ENCODE peak calls at places on chromosomes 12 and 14, in five cellular contexts. B is IMR-90, A is A549, X is GM12878, Q is K562. L is an unnamed sample.

GRCh38 chr14:69612014-69612758 is 790 bp downstream of the SUSD6 start:
- DNase-seq in B (peak), A (peak), X (no peak), Q (peak), L (no peak)

GRCh38 chr12:118302053-118302452 is 70.7 kb downstream of the TAOK3 start:
- DNase-seq in B (peak), A (no peak), X (no peak), Q (no peak), L (no peak)

GRCh38 chr14:36723551-36723950 is 61.9 kb downstream of the PAX9 start:
- DNase-seq in B (no peak), A (no peak), X (no peak), Q (no peak), L (no peak)

GRCh38 chr14:60720391-60720790 is 3.8 kb downstream of the SIX4 start:
- DNase-seq in B (peak), A (no peak), X (no peak), Q (no peak), L (no peak)

GRCh38 chr12:100675432-100675831 is 101.9 kb downstream of the GAS2L3 start:
- DNase-seq in B (peak), A (no peak), X (no peak), Q (peak), L (no peak)

GRCh38 chr12:42701079-42701478 is 111.5 kb upstream of the PRICKLE1 start:
- DNase-seq in B (no peak), A (no peak), X (no peak), Q (no peak), L (no peak)

GRCh38 chr14:34012369-34012768 is 61.5 kb upstream of the EGLN3 start:
- DNase-seq in B (no peak), A (no peak), X (no peak), Q (no peak), L (no peak)

GRCh38 chr14:102058146-102058545 is 28.7 kb downstream of the HSP90AA1 start:
- DNase-seq in B (no peak), A (no peak), X (no peak), Q (no peak), L (no peak)

GRCh38 chr14:56002316-56002715 is 115.9 kb upstream of the PELI2 start:
- DNase-seq in B (peak), A (no peak), X (no peak), Q (no peak), L (no peak)

GRCh38 chr12:92216092-92216491 is 70.4 kb upstream of the BTG1 start:
- DNase-seq in B (no peak), A (no peak), X (no peak), Q (no peak), L (no peak)

GRCh38 chr12:6840428-6841138 is at the start of gene GNB3:
- DNase-seq in B (no peak), A (no peak), X (no peak), Q (peak), L (no peak)

GRCh38 chr12:40016960-40017359 is 88.9 kb downstream of the SLC2A13 start:
- DNase-seq in B (peak), A (peak), X (no peak), Q (peak), L (no peak)

GRCh38 chr12:130818381-130819247 is 20.4 kb downstream of the STX2 start:
- DNase-seq in B (no peak), A (peak), X (peak), Q (no peak), L (no peak)

GRCh38 chr14:38065101-38065762 is 142.5 kb upstream of the SSTR1 start:
- DNase-seq in B (no peak), A (no peak), X (no peak), Q (no peak), L (no peak)
- TF ChIP-seq SMC3 in B (no peak), A (no peak), X (no peak), Q (no peak), L (no peak)

GRCh38 chr12:105013892-105014291 is 27.8 kb downstream of the NOPCHAP1 start:
- DNase-seq in B (peak), A (no peak), X (no peak), Q (no peak), L (no peak)
- TF ChIP-seq BHLHE40 in B (no peak), A (no peak), X (no peak), Q (no peak), L (no peak)

DNA sequence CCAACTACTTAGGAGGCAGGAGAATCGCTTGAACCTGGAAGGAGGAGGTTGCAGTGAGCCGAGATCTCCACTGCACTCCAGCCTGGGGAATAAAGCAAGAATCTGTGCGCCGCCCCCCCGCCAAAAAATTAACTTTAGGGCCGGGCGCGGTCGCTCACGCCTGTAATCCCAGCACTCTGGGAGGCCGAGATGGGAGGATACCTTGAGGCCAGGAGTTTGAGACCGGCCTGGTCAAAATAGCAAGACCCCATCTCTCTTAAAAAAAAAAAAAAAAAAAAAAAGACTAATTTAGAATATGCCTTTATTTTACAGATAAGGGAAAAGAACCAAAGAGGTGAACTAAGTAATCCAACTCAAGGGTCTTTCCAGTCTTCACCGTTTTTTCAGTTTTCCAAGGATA is 1.2 kb downstream of the KANSL2 start:
- DNase-seq in B (no peak), A (no peak), X (no peak), Q (peak), L (no peak)
- TF ChIP-seq SMC3 in B (no peak), A (no peak), X (no peak), Q (no peak), L (no peak)

GRCh38 chr12:126944684-126945083 is 1322.3 kb upstream of the TMEM132C start:
- DNase-seq in B (no peak), A (no peak), X (no peak), Q (no peak), L (no peak)
- TF ChIP-seq BHLHE40 in B (no peak), A (no peak), X (no peak), Q (no peak), L (no peak)

GRCh38 chr12:103858953-103859601 is 18.0 kb upstream of the NT5DC3 start:
- DNase-seq in B (peak), A (peak), X (no peak), Q (peak), L (peak)
- TF ChIP-seq SMC3 in B (no peak), A (no peak), X (no peak), Q (no peak), L (no peak)

DNA sequence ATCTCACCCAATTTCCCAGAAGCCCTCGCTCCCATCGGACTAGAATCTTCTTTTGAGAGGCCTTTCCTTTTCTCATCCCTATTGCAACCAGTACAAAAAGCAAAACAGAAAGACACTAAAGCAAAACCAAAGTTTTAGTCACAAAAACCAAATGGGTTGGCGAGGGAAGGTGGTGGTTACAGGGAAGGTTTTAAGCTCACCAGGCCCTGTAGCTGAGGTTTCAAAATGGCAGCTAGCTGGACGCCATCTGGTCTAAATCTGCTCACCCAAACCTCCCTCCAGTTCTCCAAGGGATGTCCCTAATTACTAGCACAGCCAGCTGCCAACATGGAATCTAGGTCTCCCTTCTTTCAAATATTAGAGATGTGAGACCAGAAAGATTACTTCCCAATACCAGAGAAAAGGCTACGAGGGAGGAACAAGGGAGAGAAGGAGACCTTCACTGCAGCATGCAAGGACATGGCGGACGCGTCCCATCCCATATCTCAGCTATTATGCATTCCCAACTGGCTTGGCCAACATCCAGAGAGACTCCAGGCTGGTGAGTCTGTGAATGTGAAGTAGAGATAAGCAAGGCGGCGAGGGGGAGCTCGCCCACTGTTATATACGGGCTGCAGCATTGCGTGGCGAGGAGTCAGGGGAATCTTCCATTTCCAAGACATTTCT is 70.8 kb downstream of the DPF3 start:
- DNase-seq in B (no peak), A (no peak), X (no peak), Q (peak), L (no peak)
- TF ChIP-seq BHLHE40 in B (no peak), A (no peak), X (no peak), Q (peak), L (no peak)

DNA sequence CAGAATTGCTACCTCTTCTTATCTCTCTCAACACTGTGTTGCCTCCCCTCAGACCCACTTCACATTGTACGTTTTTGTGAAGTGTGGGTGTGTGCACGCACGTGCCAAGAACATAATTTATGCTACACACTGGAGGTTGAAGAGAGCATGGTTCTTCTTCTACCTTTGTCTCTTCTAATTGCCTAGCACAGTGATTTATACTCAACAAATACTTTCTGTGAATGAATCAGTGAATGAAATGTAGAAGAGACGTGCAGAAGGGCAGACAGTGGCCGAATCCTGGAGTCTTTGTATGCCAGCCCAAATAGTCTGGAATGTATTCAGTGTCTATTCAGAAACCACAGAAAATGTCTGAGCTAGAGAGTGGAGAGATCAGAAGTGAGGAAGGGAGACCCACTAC is 4.6 kb upstream of the SAMD4A start:
- DNase-seq in B (peak), A (no peak), X (no peak), Q (peak), L (no peak)
- TF ChIP-seq SMC3 in B (no peak), A (no peak), X (no peak), Q (no peak), L (no peak)

GRCh38 chr12:27970391-27970980 is 2.0 kb downstream of the PTHLH start:
- DNase-seq in B (peak), A (no peak), X (no peak), Q (no peak), L (no peak)
- TF ChIP-seq BHLHE40 in B (no peak), A (no peak), X (no peak), Q (no peak), L (no peak)